ENCODE peak calls at places on chromosomes 7 and 10, in eight cellular contexts. E is activated CD4-positive, alpha-beta T cell treated with anti-CD3 and anti-CD28 coated beads, Interleukin-2, amount 10 ng/mL, durations not matched to agents 7 days and 5 days; M is GDM1; U is amniotic stem cell; D is renal cortical epithelial cell; F is stimulated activated CD4-positive, alpha-beta T cell treated with anti-CD3 and anti-CD28 coated beads, TNF-alpha, amount 100 ng/mL, for 4 hours; H is LoVo; I is NCI-H446. O is an unnamed sample.

GRCh38 chr10:100934084-100934659 is 21.4 kb downstream of the SLF2 start:
- DNase-seq in E (peak), M (peak), U (no peak), D (peak), F (no peak), H (no peak), I (no peak), O (peak)

GRCh38 chr7:38518516-38518915 is 112.7 kb downstream of the AMPH start:
- DNase-seq in E (no peak), M (no peak), U (no peak), D (no peak), F (no peak), H (no peak), I (no peak), O (no peak)

GRCh38 chr10:117374506-117375359 is 507 bp downstream of the PDZD8 start:
- DNase-seq in E (peak), M (peak), U (no peak), D (no peak), F (no peak), H (no peak), I (no peak), O (peak)

GRCh38 chr10:32373031-32373430 is 26.1 kb upstream of the EPC1 start:
- DNase-seq in E (no peak), M (no peak), U (no peak), D (no peak), F (no peak), H (no peak), I (no peak), O (no peak)

GRCh38 chr7:44962483-44963251 is 16.1 kb downstream of the MYO1G start:
- DNase-seq in E (peak), M (no peak), U (no peak), D (no peak), F (no peak), H (no peak), I (no peak), O (no peak)

GRCh38 chr7:118938845-118939244 is 714.3 kb downstream of the ANKRD7 start:
- DNase-seq in E (no peak), M (no peak), U (no peak), D (no peak), F (no peak), H (no peak), I (no peak), O (no peak)

GRCh38 chr7:135389971-135390370 is 119.9 kb downstream of the CNOT4 start:
- DNase-seq in E (no peak), M (no peak), U (no peak), D (no peak), F (no peak), H (no peak), I (no peak), O (no peak)

GRCh38 chr10:132054564-132054963 is 11.2 kb upstream of the JAKMIP3 start:
- DNase-seq in E (no peak), M (no peak), U (no peak), D (no peak), F (no peak), H (no peak), I (no peak), O (no peak)

GRCh38 chr7:20828947-20829346 is 42.3 kb upstream of the SP8 start:
- DNase-seq in E (no peak), M (no peak), U (no peak), D (peak), F (no peak), H (no peak), I (no peak), O (no peak)

GRCh38 chr7:157041004-157041403 is 30.5 kb upstream of the MNX1 start:
- DNase-seq in E (no peak), M (no peak), U (no peak), D (no peak), F (no peak), H (no peak), I (no peak), O (no peak)

GRCh38 chr7:48360574-48360973 is 189.3 kb downstream of the ABCA13 start:
- DNase-seq in E (no peak), M (no peak), U (no peak), D (no peak), F (no peak), H (no peak), I (no peak), O (no peak)